ENCODE peak calls at places on chromosomes 2 and 18, in seven cellular contexts. One of them, this sample, is unnamed.

GRCh38 chr2:113686537-113686936 is 59.5 kb downstream of the RABL2A start:
- DNase-seq in IMR-90: peak; percentile 74
- DNase-seq in mesendoderm: no peak
- DNase-seq in neuronal stem cell: no peak
- DNase-seq in H9: no peak
- DNase-seq in H1: no peak
- DNase-seq in trophoblast cell: peak; percentile 38
- DNase-seq in this sample: no peak

GRCh38 chr2:18245375-18245774 is 315.1 kb downstream of the RDH14 start:
- DNase-seq in IMR-90: no peak
- DNase-seq in mesendoderm: no peak
- DNase-seq in neuronal stem cell: no peak
- DNase-seq in H9: no peak
- DNase-seq in H1: no peak
- DNase-seq in trophoblast cell: no peak
- DNase-seq in this sample: no peak

GRCh38 chr2:234395801-234396478 is 100.9 kb downstream of the ARL4C start:
- DNase-seq in IMR-90: no peak
- DNase-seq in mesendoderm: no peak
- DNase-seq in neuronal stem cell: no peak
- DNase-seq in H9: no peak
- DNase-seq in H1: no peak
- DNase-seq in trophoblast cell: no peak
- DNase-seq in this sample: no peak

GRCh38 chr18:42183746-42184145 is 228.7 kb downstream of the PIK3C3 start:
- DNase-seq in IMR-90: peak; percentile 61
- DNase-seq in mesendoderm: peak; percentile 61
- DNase-seq in neuronal stem cell: no peak
- DNase-seq in H9: no peak
- DNase-seq in H1: no peak
- DNase-seq in trophoblast cell: peak; percentile 36
- DNase-seq in this sample: peak; percentile 86

GRCh38 chr2:203442463-203442862 is 92.6 kb downstream of the RAPH1 start:
- DNase-seq in IMR-90: no peak
- DNase-seq in mesendoderm: no peak
- DNase-seq in neuronal stem cell: no peak
- DNase-seq in H9: no peak
- DNase-seq in H1: no peak
- DNase-seq in trophoblast cell: no peak
- DNase-seq in this sample: no peak

GRCh38 chr2:71064110-71064611 is 4.3 kb upstream of the NAGK start:
- DNase-seq in IMR-90: no peak
- DNase-seq in mesendoderm: no peak
- DNase-seq in neuronal stem cell: no peak
- DNase-seq in H9: no peak
- DNase-seq in H1: no peak
- DNase-seq in trophoblast cell: peak; percentile 91
- DNase-seq in this sample: no peak

GRCh38 chr2:71852141-71852711 is 295.4 kb downstream of the CYP26B1 start:
- DNase-seq in IMR-90: no peak
- DNase-seq in mesendoderm: no peak
- DNase-seq in neuronal stem cell: no peak
- DNase-seq in H9: peak; percentile 33
- DNase-seq in H1: no peak
- DNase-seq in trophoblast cell: no peak
- DNase-seq in this sample: no peak

GRCh38 chr2:232438951-232439757 is 16.8 kb upstream of the ALPI start:
- DNase-seq in IMR-90: no peak
- DNase-seq in mesendoderm: no peak
- DNase-seq in neuronal stem cell: no peak
- DNase-seq in H9: peak; percentile 63
- DNase-seq in H1: no peak
- DNase-seq in trophoblast cell: peak; percentile 56
- DNase-seq in this sample: peak; percentile 12

GRCh38 chr2:233005096-233005495 is 8.0 kb downstream of the NGEF start:
- DNase-seq in IMR-90: no peak
- DNase-seq in mesendoderm: no peak
- DNase-seq in neuronal stem cell: no peak
- DNase-seq in H9: peak; percentile 13
- DNase-seq in H1: no peak
- DNase-seq in trophoblast cell: no peak
- DNase-seq in this sample: no peak

GRCh38 chr2:68316091-68316490 is 3.7 kb downstream of the CNRIP1 start:
- DNase-seq in IMR-90: no peak
- DNase-seq in mesendoderm: no peak
- DNase-seq in neuronal stem cell: no peak
- DNase-seq in H9: no peak
- DNase-seq in H1: no peak
- DNase-seq in trophoblast cell: no peak
- DNase-seq in this sample: peak; percentile 11

GRCh38 chr2:147499785-147500184 is 345.0 kb upstream of the ACVR2A start:
- DNase-seq in IMR-90: no peak
- DNase-seq in mesendoderm: no peak
- DNase-seq in neuronal stem cell: no peak
- DNase-seq in H9: no peak
- DNase-seq in H1: no peak
- DNase-seq in trophoblast cell: no peak
- DNase-seq in this sample: no peak

GRCh38 chr2:205270689-205271088 is 411.6 kb upstream of the NRP2 start:
- DNase-seq in IMR-90: no peak
- DNase-seq in mesendoderm: no peak
- DNase-seq in neuronal stem cell: no peak
- DNase-seq in H9: no peak
- DNase-seq in H1: no peak
- DNase-seq in trophoblast cell: no peak
- DNase-seq in this sample: no peak

DNA sequence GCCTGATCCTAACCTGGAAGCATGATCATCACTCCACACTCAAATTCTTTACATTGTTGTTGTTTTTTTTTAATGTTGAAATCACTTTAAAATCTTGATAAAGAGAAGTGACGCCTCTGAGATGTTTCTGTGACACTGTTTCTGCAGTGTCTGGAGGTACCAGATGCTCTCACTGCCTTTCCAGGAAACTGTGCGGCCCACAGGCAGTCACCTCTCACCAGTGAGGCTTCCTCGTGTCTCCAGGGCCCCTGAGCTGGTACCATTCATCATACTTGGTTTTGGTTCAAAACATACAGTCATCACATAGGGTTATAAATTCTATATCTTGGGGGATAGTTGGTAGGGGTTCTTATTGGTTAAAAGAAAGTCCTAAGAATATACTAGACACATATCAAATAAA is 10.1 kb upstream of the ID2 start:
- DNase-seq in IMR-90: no peak
- DNase-seq in mesendoderm: no peak
- DNase-seq in neuronal stem cell: no peak
- DNase-seq in H9: no peak
- DNase-seq in H1: no peak
- DNase-seq in trophoblast cell: peak; percentile 18
- DNase-seq in this sample: no peak
- H2BK5ac ChIP-seq in IMR-90: no peak overlapping the region
- H2BK5ac ChIP-seq in mesendoderm: no peak overlapping the region
- H2BK5ac ChIP-seq in neuronal stem cell: no peak overlapping the region
- H2BK5ac ChIP-seq in H9: no peak overlapping the region
- H2BK5ac ChIP-seq in H1: no peak overlapping the region
- H2BK5ac ChIP-seq in trophoblast cell: no peak overlapping the region
- H2BK5ac ChIP-seq in this sample: no peak overlapping the region

DNA sequence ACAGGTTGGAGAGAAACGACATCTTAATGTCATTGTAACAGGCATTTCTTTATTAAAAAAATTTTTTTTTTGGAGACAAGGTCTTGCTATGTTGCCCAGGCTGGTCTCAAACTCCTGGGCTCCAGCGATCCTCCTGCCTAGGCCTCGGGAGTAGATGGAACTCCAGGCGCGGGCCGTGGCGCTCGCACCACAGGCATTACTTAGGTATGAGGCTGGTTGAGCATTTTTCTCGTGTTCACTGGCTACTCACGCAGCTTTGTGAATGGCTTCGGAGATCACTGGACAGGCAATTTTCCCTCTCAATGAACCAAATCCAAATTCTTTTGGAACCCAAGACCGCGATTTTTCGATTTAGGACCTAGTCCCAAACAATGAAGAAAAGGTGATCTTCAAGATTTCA is 800 bp upstream of the TCF7L1 start:
- DNase-seq in IMR-90: peak; percentile 39
- DNase-seq in mesendoderm: no peak
- DNase-seq in neuronal stem cell: no peak
- DNase-seq in H9: no peak
- DNase-seq in H1: no peak
- DNase-seq in trophoblast cell: peak; percentile 80
- DNase-seq in this sample: no peak
- H2BK5ac ChIP-seq in IMR-90: no peak overlapping the region
- H2BK5ac ChIP-seq in mesendoderm: no peak overlapping the region
- H2BK5ac ChIP-seq in neuronal stem cell: no peak overlapping the region
- H2BK5ac ChIP-seq in H9: no peak overlapping the region
- H2BK5ac ChIP-seq in H1: no peak overlapping the region
- H2BK5ac ChIP-seq in trophoblast cell: no peak overlapping the region
- H2BK5ac ChIP-seq in this sample: no peak overlapping the region

DNA sequence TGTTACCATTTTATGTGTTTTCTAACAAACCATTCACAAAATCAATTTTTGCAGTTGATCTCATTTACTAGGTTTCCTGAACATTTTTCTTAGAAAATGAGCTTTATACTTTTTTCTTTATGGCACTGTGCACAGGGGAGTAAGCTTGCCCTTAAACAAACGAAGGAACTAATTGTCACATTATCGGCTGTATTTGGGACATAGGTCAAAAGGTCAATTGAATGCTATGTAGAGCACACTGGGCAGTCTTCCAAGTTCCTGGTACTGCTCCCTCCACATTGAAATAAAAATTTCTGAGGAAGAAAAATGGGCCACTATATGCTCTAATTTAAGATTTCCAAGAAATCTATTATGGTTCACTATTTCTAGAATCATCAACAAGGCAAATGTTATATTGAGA is 93.6 kb upstream of the TMEFF2 start:
- DNase-seq in IMR-90: no peak
- DNase-seq in mesendoderm: no peak
- DNase-seq in neuronal stem cell: peak; percentile 17
- DNase-seq in H9: no peak
- DNase-seq in H1: no peak
- DNase-seq in trophoblast cell: no peak
- DNase-seq in this sample: no peak
- H2BK5ac ChIP-seq in IMR-90: no peak overlapping the region
- H2BK5ac ChIP-seq in mesendoderm: no peak overlapping the region
- H2BK5ac ChIP-seq in neuronal stem cell: no peak overlapping the region
- H2BK5ac ChIP-seq in H9: no peak overlapping the region
- H2BK5ac ChIP-seq in H1: no peak overlapping the region
- H2BK5ac ChIP-seq in trophoblast cell: no peak overlapping the region
- H2BK5ac ChIP-seq in this sample: no peak overlapping the region

GRCh38 chr2:190822038-190822437 is 58.6 kb upstream of the GLS start:
- DNase-seq in IMR-90: no peak
- DNase-seq in mesendoderm: no peak
- DNase-seq in neuronal stem cell: no peak
- DNase-seq in H9: no peak
- DNase-seq in H1: no peak
- DNase-seq in trophoblast cell: no peak
- DNase-seq in this sample: no peak
- H2BK5ac ChIP-seq in IMR-90: no peak overlapping the region
- H2BK5ac ChIP-seq in mesendoderm: no peak overlapping the region
- H2BK5ac ChIP-seq in neuronal stem cell: no peak overlapping the region
- H2BK5ac ChIP-seq in H9: no peak overlapping the region
- H2BK5ac ChIP-seq in H1: no peak overlapping the region
- H2BK5ac ChIP-seq in trophoblast cell: no peak overlapping the region
- H2BK5ac ChIP-seq in this sample: no peak overlapping the region

GRCh38 chr2:160278889-160279196 is 78.8 kb upstream of the ITGB6 start:
- DNase-seq in IMR-90: peak; percentile 57
- DNase-seq in mesendoderm: peak; percentile 62
- DNase-seq in neuronal stem cell: no peak
- DNase-seq in H9: no peak
- DNase-seq in H1: no peak
- DNase-seq in trophoblast cell: peak; percentile 55
- DNase-seq in this sample: peak; percentile 56
- H2BK5ac ChIP-seq in IMR-90: peak overlapping the region; percentile 55
- H2BK5ac ChIP-seq in mesendoderm: no peak overlapping the region
- H2BK5ac ChIP-seq in neuronal stem cell: no peak overlapping the region
- H2BK5ac ChIP-seq in H9: no peak overlapping the region
- H2BK5ac ChIP-seq in H1: no peak overlapping the region
- H2BK5ac ChIP-seq in trophoblast cell: no peak overlapping the region
- H2BK5ac ChIP-seq in this sample: no peak overlapping the region

GRCh38 chr2:192016265-192016664 is 169.4 kb upstream of the CAVIN2 start:
- DNase-seq in IMR-90: peak; percentile 85
- DNase-seq in mesendoderm: no peak
- DNase-seq in neuronal stem cell: no peak
- DNase-seq in H9: no peak
- DNase-seq in H1: no peak
- DNase-seq in trophoblast cell: no peak
- DNase-seq in this sample: no peak

GRCh38 chr2:192010073-192010472 is 163.2 kb upstream of the CAVIN2 start:
- DNase-seq in IMR-90: peak; percentile 18
- DNase-seq in mesendoderm: no peak
- DNase-seq in neuronal stem cell: no peak
- DNase-seq in H9: no peak
- DNase-seq in H1: no peak
- DNase-seq in trophoblast cell: no peak
- DNase-seq in this sample: peak; percentile 39

GRCh38 chr2:192017844-192018243 is 171.0 kb upstream of the CAVIN2 start:
- DNase-seq in IMR-90: no peak
- DNase-seq in mesendoderm: peak; percentile 79
- DNase-seq in neuronal stem cell: no peak
- DNase-seq in H9: no peak
- DNase-seq in H1: no peak
- DNase-seq in trophoblast cell: no peak
- DNase-seq in this sample: no peak

GRCh38 chr2:192011196-192011595 is 164.3 kb upstream of the CAVIN2 start:
- DNase-seq in IMR-90: peak; percentile 85
- DNase-seq in mesendoderm: no peak
- DNase-seq in neuronal stem cell: no peak
- DNase-seq in H9: no peak
- DNase-seq in H1: no peak
- DNase-seq in trophoblast cell: no peak
- DNase-seq in this sample: peak; percentile 20

DNA sequence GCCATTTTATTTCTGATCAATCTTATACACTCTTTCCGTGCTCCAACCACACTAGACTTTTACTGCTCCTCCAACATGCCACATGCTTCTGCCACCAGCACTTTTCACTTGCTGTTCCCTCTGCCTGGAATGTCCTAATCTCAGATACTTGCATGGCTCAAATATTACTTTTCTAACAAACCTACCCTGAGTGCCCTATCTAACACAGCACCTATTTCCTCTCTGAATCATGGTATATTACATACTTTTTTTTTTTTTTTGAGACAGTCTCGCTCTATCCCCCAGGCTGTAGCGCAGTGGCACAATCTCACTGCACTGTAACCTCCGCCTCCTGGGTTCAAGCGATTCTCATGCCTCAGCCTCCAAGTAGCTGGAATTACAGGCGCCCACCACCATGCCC is 166.3 kb upstream of the CAVIN2 start:
- DNase-seq in IMR-90: no peak
- DNase-seq in mesendoderm: no peak
- DNase-seq in neuronal stem cell: no peak
- DNase-seq in H9: no peak
- DNase-seq in H1: no peak
- DNase-seq in trophoblast cell: peak; percentile 80
- DNase-seq in this sample: no peak
- H2BK5ac ChIP-seq in IMR-90: no peak overlapping the region
- H2BK5ac ChIP-seq in mesendoderm: no peak overlapping the region
- H2BK5ac ChIP-seq in neuronal stem cell: no peak overlapping the region
- H2BK5ac ChIP-seq in H9: no peak overlapping the region
- H2BK5ac ChIP-seq in H1: no peak overlapping the region
- H2BK5ac ChIP-seq in trophoblast cell: no peak overlapping the region
- H2BK5ac ChIP-seq in this sample: no peak overlapping the region

This sample was measured in mesenchymal stem cell.